ENCODE peak calls at places on chromosomes 5 and 9, in ten cellular contexts. F is heart left ventricle, M is suprapubic skin, X is IMR-90, S is HCT116, R is NB4, W is H54, P is HepG2, D is Peyer's patch, Z is transverse colon. B is an unnamed sample.

GRCh38 chr5:112036206-112036605 is 279.2 kb upstream of the NREP start:
- DNase-seq in W (no peak), M (no peak), Z (no peak), P (no peak), X (peak; percentile 3), F (no peak), S (no peak), D (no peak), R (no peak), B (no peak)

GRCh38 chr5:155689403-155689802 is 637.6 kb upstream of the SGCD start:
- DNase-seq in D (no peak), R (no peak), X (no peak), P (no peak), F (no peak), S (no peak), M (no peak), Z (no peak), W (no peak), B (no peak)

GRCh38 chr9:134557331-134557730 is 84.3 kb upstream of the COL5A1 start:
- DNase-seq in W (no peak), F (peak; percentile 7), D (no peak), M (peak; percentile 48), R (no peak), S (no peak), P (no peak), X (no peak), Z (no peak), B (no peak)

GRCh38 chr9:13718539-13718938 is 439.0 kb upstream of the MPDZ start:
- DNase-seq in Z (no peak), M (no peak), W (no peak), S (no peak), P (no peak), F (no peak), D (no peak), X (peak; percentile 40), R (no peak), B (no peak)

GRCh38 chr5:73183491-73183891 is 10.5 kb downstream of the TMEM174 start:
- DNase-seq in F (no peak), S (no peak), Z (peak; percentile 79), P (no peak), R (no peak), M (no peak), D (no peak), W (no peak), X (no peak), B (no peak)

GRCh38 chr5:168364151-168364661 is 72.8 kb downstream of the WWC1 start:
- DNase-seq in X (peak; percentile 80), P (no peak), S (peak; percentile 19), F (no peak), Z (no peak), W (peak; percentile 20), M (no peak), D (no peak), R (no peak), B (no peak)

GRCh38 chr5:139141841-139142240 is 56.3 kb downstream of the SIL1 start:
- DNase-seq in M (no peak), R (no peak), F (peak; percentile 71), X (peak; percentile 91), W (no peak), S (peak; percentile 1), D (no peak), Z (peak; percentile 59), P (peak; percentile 62), B (no peak)

GRCh38 chr5:87103616-87104287 is 163.9 kb upstream of the RASA1 start:
- DNase-seq in R (no peak), F (no peak), M (no peak), P (no peak), W (no peak), X (no peak), Z (no peak), S (no peak), D (no peak), B (no peak)

GRCh38 chr5:2797160-2797559 is 45.7 kb upstream of the IRX2 start:
- DNase-seq in W (no peak), X (no peak), M (no peak), R (no peak), P (no peak), D (no peak), Z (no peak), F (no peak), S (no peak), B (no peak)

DNA sequence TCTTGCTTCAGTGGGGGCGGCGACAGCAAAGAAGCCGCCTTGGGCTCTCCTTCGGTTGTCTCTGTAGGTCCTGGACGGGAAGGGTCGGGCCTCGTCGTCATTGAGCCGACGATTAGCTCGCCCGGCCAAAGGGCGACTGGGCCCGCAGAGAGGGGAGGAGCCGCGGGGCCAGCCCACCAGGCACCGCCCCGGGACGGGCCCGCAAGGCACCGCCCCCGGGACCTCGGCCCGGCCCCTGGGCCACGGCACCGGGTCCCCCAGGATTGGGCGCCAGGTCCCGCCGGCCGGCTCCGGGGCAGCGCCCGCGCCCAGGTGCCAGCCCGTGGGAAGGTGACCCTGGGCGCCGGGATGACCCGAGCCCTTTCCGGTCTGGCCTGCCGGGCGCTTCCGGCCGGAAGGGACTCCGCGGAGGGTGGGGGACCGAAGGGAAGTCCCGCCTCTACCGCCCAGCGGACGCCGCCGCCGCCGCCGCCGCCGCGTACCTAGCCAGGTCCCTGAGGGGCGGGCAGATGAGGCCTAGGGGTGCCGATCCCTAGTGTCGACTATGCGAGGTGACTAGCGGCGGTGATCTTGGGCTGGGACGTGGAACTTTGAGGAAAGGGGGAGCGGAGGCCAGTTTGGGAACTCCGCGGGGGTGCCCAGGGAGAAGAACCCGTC is at the start of the genes GBA2 and RGP1:
- DNase-seq in M (peak; percentile 90), F (peak; percentile 93), S (peak; percentile 42), R (peak; percentile 75), W (peak; percentile 59), D (peak; percentile 76), X (peak; percentile 43), Z (peak; percentile 91), P (peak; percentile 77), B (peak; percentile 87)
- TF ChIP-seq POLR2A in M (peak; percentile 22), F (peak; percentile 87), S (no peak), R (peak; percentile 41), W (peak; percentile 17), D (peak; percentile 90), X (peak; percentile 61), Z (peak; percentile 85), P (peak; percentile 68), B (peak; percentile 64)

DNA sequence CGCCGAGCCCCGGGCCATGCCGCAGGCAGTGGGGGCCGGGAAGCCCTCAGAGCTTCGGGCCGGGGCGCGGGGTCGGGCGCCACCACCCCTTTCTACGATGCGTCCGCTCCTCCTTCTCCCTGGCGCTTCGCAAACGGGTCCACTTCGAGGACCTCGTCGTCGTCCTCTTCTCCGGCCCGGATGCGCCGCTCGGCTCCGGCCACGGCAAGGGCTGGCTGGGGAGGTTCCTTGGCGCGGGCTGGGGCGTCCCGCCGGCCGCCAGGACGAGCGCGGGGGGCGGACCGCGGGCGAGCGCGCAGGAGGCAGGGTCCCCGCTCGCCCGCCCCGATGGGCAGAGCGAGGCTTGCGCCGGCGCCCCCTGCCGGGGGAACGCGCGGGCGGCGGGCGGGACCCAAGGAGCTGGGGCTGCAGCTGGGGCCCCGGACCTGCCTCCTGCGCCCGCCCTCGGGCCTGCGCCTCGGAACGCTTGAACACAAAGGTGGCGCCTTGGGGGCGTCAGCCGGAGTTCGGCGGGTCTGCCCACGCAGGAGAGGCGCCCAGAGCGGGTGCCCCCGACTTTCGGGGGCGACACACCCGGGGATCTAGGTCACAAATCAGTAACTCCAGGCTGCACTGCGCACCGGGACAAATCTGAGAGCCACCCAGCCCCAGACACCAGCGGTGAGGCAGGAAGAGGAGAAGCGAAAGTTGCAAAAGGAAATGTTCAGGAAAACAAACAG is at the start of gene ROR2:
- DNase-seq in M (no peak), F (peak; percentile 67), X (peak; percentile 63), R (peak; percentile 88), Z (peak; percentile 75), W (no peak), P (no peak), D (no peak), S (peak; percentile 37), B (peak; percentile 77)
- TF ChIP-seq POLR2A in M (no peak), F (no peak), X (no peak), R (no peak), Z (no peak), W (no peak), P (no peak), D (no peak), S (no peak), B (no peak)

DNA sequence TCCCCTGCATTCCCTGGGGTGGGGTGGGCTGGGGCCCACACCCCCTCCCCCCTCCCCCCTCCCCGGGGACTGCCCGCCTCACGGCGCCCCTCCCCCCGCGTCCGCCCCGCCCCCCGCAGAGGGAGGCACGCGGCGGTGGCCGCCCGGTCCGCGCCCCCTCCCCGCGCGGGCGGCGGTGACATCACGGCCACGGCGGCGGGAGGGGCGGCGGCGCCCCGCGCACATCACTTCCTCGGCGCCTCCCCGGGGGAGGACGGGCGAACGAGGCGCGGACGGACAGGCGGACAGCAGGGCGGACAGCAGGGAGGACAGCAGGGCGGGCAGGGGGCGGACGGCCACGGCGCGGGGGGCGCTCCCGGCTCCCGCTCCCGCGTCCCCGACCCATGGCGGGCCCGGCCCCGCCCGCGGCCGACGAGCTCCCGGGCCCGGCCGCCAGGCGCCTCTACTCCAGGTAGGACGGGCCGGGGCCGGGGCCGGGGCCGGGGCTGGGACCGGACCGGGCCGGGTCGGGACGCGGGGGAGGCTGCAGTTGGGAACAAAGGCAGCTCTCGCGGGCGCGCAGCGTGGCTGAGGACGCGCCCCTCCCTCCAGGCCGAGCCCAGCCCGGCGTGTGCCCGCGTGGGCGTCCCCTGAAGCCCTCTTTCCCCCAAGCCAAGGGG is at the start of gene GPSM1:
- DNase-seq in R (peak; percentile 36), S (no peak), X (peak; percentile 58), P (no peak), D (no peak), F (peak; percentile 78), M (no peak), W (peak; percentile 95), Z (peak; percentile 30), B (no peak)
- TF ChIP-seq POLR2A in R (no peak), S (no peak), X (peak; percentile 89), P (no peak), D (no peak), F (no peak), M (peak; percentile 34), W (peak; percentile 96), Z (no peak), B (no peak)

GRCh38 chr9:34611811-34612787 is at the start of gene RPP25L:
- DNase-seq in P (peak; percentile 62), M (no peak), S (peak; percentile 49), F (peak; percentile 92), R (peak; percentile 97), D (peak; percentile 87), W (peak; percentile 79), Z (peak; percentile 90), X (peak; percentile 78), B (peak; percentile 88)
- TF ChIP-seq POLR2A in P (peak; percentile 97), M (no peak), S (peak; percentile 87), F (peak; percentile 95), R (peak; percentile 99), D (peak; percentile 95), W (peak; percentile 65), Z (peak; percentile 84), X (peak; percentile 72), B (peak; percentile 78)

DNA sequence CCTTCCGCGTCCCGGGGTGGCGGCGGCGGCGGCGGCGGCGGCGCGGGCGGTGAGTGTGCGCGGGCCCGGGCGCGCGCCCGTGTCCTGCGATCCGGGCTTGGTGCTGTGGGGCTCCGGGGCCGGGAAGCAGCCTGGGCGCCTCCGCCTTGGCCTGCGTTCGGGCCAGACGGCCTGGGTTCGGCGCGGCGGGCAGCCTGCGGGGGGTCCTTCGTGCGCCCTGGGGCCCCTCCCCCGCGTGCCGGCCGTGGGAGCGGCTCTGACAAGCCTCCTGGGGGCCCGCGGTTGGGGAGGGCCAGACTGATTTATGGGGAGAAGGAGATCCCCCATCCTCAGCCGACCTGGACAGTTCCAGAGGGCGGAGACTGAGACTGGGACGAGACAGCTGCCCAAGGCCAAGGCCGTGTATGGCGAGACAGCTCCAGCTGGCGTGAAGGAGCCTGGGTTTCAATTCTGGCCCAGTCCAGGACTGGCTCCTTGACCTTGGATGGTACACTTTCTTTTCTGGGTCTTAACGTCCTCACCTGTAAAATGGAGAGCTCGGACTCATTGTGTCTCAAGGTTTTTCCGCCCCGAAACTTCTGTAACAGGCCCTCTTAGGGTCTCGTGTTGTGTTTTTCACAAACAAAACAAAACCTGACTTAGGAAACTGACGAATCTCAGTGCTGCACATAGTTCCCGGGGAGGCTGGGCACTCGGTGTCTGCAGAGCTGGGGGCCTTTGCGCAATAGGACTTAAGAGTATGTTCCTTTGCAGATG is 603 bp downstream of the TMEM268 start:
- DNase-seq in W (peak; percentile 66), F (peak; percentile 69), R (peak; percentile 90), Z (peak; percentile 65), S (no peak), M (no peak), X (peak; percentile 58), D (peak; percentile 43), P (no peak), B (peak; percentile 55)
- TF ChIP-seq POLR2A in W (peak; percentile 13), F (no peak), R (peak; percentile 11), Z (no peak), S (no peak), M (no peak), X (peak; percentile 20), D (no peak), P (no peak), B (no peak)